ENCODE peak calls at places on chromosome 2, in six cellular contexts. One of them, this sample, is unnamed.

GRCh38 chr2:72896446-72896845 is 9.2 kb downstream of the SPR start:
- DNase-seq in endodermal cell: no peak
- DNase-seq in adrenal gland: no peak
- DNase-seq in stomach: no peak
- DNase-seq in lower leg skin: no peak
- DNase-seq in progenitor cell of endocrine pancreas: no peak
- DNase-seq in this sample: no peak

GRCh38 chr2:65319674-65320041 is 92.0 kb downstream of the ACTR2 start:
- DNase-seq in stomach: no peak
- DNase-seq in endodermal cell: no peak
- DNase-seq in adrenal gland: no peak
- DNase-seq in progenitor cell of endocrine pancreas: no peak
- DNase-seq in lower leg skin: no peak
- DNase-seq in this sample: no peak

GRCh38 chr2:128786800-128787478 is 468.3 kb upstream of the HS6ST1 start:
- DNase-seq in adrenal gland: no peak
- DNase-seq in endodermal cell: peak
- DNase-seq in lower leg skin: peak
- DNase-seq in stomach: no peak
- DNase-seq in progenitor cell of endocrine pancreas: no peak
- DNase-seq in this sample: no peak

GRCh38 chr2:173631123-173631450 is 276.4 kb downstream of the CDCA7 start:
- DNase-seq in lower leg skin: no peak
- DNase-seq in progenitor cell of endocrine pancreas: no peak
- DNase-seq in endodermal cell: no peak
- DNase-seq in stomach: no peak
- DNase-seq in adrenal gland: no peak
- DNase-seq in this sample: no peak

GRCh38 chr2:217610411-217610814 is 392.4 kb downstream of the TNS1 start:
- DNase-seq in adrenal gland: no peak
- DNase-seq in endodermal cell: no peak
- DNase-seq in progenitor cell of endocrine pancreas: no peak
- DNase-seq in lower leg skin: no peak
- DNase-seq in stomach: peak
- DNase-seq in this sample: no peak

GRCh38 chr2:168884990-168885389 is 5.2 kb downstream of the SPC25 start:
- DNase-seq in stomach: no peak
- DNase-seq in lower leg skin: no peak
- DNase-seq in adrenal gland: no peak
- DNase-seq in progenitor cell of endocrine pancreas: no peak
- DNase-seq in endodermal cell: no peak
- DNase-seq in this sample: no peak

GRCh38 chr2:161952722-161953322 is 121.2 kb downstream of the DPP4 start:
- DNase-seq in lower leg skin: no peak
- DNase-seq in adrenal gland: no peak
- DNase-seq in endodermal cell: no peak
- DNase-seq in progenitor cell of endocrine pancreas: no peak
- DNase-seq in stomach: no peak
- DNase-seq in this sample: no peak

GRCh38 chr2:127559454-127559853 is 24.0 kb downstream of the MYO7B start:
- DNase-seq in lower leg skin: no peak
- DNase-seq in progenitor cell of endocrine pancreas: no peak
- DNase-seq in endodermal cell: peak
- DNase-seq in stomach: peak
- DNase-seq in adrenal gland: no peak
- DNase-seq in this sample: no peak

GRCh38 chr2:23422089-23423061 is 37.4 kb downstream of the KLHL29 start:
- DNase-seq in progenitor cell of endocrine pancreas: no peak
- DNase-seq in stomach: no peak
- DNase-seq in endodermal cell: peak
- DNase-seq in adrenal gland: no peak
- DNase-seq in lower leg skin: peak
- DNase-seq in this sample: no peak

GRCh38 chr2:181047829-181048228 is 67.4 kb downstream of the UBE2E3 start:
- DNase-seq in endodermal cell: no peak
- DNase-seq in progenitor cell of endocrine pancreas: no peak
- DNase-seq in adrenal gland: no peak
- DNase-seq in lower leg skin: no peak
- DNase-seq in stomach: no peak
- DNase-seq in this sample: no peak

GRCh38 chr2:98912221-98912851 is 23.7 kb downstream of the CRACDL start:
- DNase-seq in adrenal gland: peak
- DNase-seq in progenitor cell of endocrine pancreas: no peak
- DNase-seq in endodermal cell: peak
- DNase-seq in lower leg skin: no peak
- DNase-seq in stomach: peak
- DNase-seq in this sample: no peak

GRCh38 chr2:62966995-62967394 is 83.6 kb upstream of the OTX1 start:
- DNase-seq in adrenal gland: no peak
- DNase-seq in stomach: no peak
- DNase-seq in progenitor cell of endocrine pancreas: no peak
- DNase-seq in endodermal cell: no peak
- DNase-seq in lower leg skin: no peak
- DNase-seq in this sample: no peak

GRCh38 chr2:86028763-86029381 is 76.8 kb downstream of the POLR1A start:
- DNase-seq in stomach: no peak
- DNase-seq in progenitor cell of endocrine pancreas: no peak
- DNase-seq in endodermal cell: no peak
- DNase-seq in adrenal gland: peak
- DNase-seq in lower leg skin: no peak
- DNase-seq in this sample: peak

GRCh38 chr2:30278419-30278818 is 47.1 kb downstream of the LBH start:
- DNase-seq in lower leg skin: no peak
- DNase-seq in progenitor cell of endocrine pancreas: no peak
- DNase-seq in adrenal gland: no peak
- DNase-seq in endodermal cell: no peak
- DNase-seq in stomach: no peak
- DNase-seq in this sample: no peak

GRCh38 chr2:191938779-191939178 is 91.9 kb upstream of the CAVIN2 start:
- DNase-seq in stomach: no peak
- DNase-seq in endodermal cell: no peak
- DNase-seq in progenitor cell of endocrine pancreas: no peak
- DNase-seq in lower leg skin: no peak
- DNase-seq in adrenal gland: no peak
- DNase-seq in this sample: no peak

GRCh38 chr2:99421469-99421868 is 68.3 kb downstream of the REV1 start:
- DNase-seq in progenitor cell of endocrine pancreas: no peak
- DNase-seq in endodermal cell: no peak
- DNase-seq in lower leg skin: no peak
- DNase-seq in adrenal gland: no peak
- DNase-seq in stomach: no peak
- DNase-seq in this sample: no peak

GRCh38 chr2:124975224-124975623 is 950.1 kb downstream of the CNTNAP5 start:
- DNase-seq in lower leg skin: no peak
- DNase-seq in endodermal cell: peak
- DNase-seq in stomach: no peak
- DNase-seq in adrenal gland: no peak
- DNase-seq in progenitor cell of endocrine pancreas: no peak
- DNase-seq in this sample: no peak

GRCh38 chr2:218733615-218734021 is 23.0 kb downstream of the TTLL4 start:
- DNase-seq in progenitor cell of endocrine pancreas: no peak
- DNase-seq in stomach: peak
- DNase-seq in endodermal cell: no peak
- DNase-seq in lower leg skin: peak
- DNase-seq in adrenal gland: no peak
- DNase-seq in this sample: no peak

GRCh38 chr2:103132536-103133217 is 370.8 kb downstream of the TMEM182 start:
- DNase-seq in lower leg skin: no peak
- DNase-seq in progenitor cell of endocrine pancreas: no peak
- DNase-seq in stomach: no peak
- DNase-seq in adrenal gland: no peak
- DNase-seq in endodermal cell: peak
- DNase-seq in this sample: no peak

GRCh38 chr2:101831351-101831865 is 133.9 kb downstream of the MAP4K4 start:
- DNase-seq in endodermal cell: peak
- DNase-seq in lower leg skin: peak
- DNase-seq in progenitor cell of endocrine pancreas: peak
- DNase-seq in adrenal gland: peak
- DNase-seq in stomach: peak
- DNase-seq in this sample: peak

GRCh38 chr2:43136862-43137261 is 89.5 kb downstream of the ZFP36L2 start:
- DNase-seq in progenitor cell of endocrine pancreas: no peak
- DNase-seq in lower leg skin: no peak
- DNase-seq in adrenal gland: no peak
- DNase-seq in stomach: no peak
- DNase-seq in endodermal cell: peak
- DNase-seq in this sample: no peak

GRCh38 chr2:86790134-86790827 is 432 bp downstream of the CD8A start:
- DNase-seq in progenitor cell of endocrine pancreas: no peak
- DNase-seq in stomach: no peak
- DNase-seq in lower leg skin: no peak
- DNase-seq in endodermal cell: peak
- DNase-seq in adrenal gland: no peak
- DNase-seq in this sample: no peak

GRCh38 chr2:68775272-68775847 is 40.7 kb downstream of the ARHGAP25 start:
- DNase-seq in endodermal cell: no peak
- DNase-seq in adrenal gland: no peak
- DNase-seq in progenitor cell of endocrine pancreas: no peak
- DNase-seq in lower leg skin: no peak
- DNase-seq in stomach: no peak
- DNase-seq in this sample: no peak

GRCh38 chr2:167122389-167122788 is 234.1 kb downstream of the XIRP2 start:
- DNase-seq in progenitor cell of endocrine pancreas: no peak
- DNase-seq in adrenal gland: no peak
- DNase-seq in stomach: no peak
- DNase-seq in endodermal cell: no peak
- DNase-seq in lower leg skin: no peak
- DNase-seq in this sample: no peak

GRCh38 chr2:167126165-167126564 is 237.9 kb downstream of the XIRP2 start:
- DNase-seq in adrenal gland: no peak
- DNase-seq in progenitor cell of endocrine pancreas: no peak
- DNase-seq in stomach: no peak
- DNase-seq in endodermal cell: no peak
- DNase-seq in lower leg skin: no peak
- DNase-seq in this sample: no peak

GRCh38 chr2:167128130-167128529 is 239.8 kb downstream of the XIRP2 start:
- DNase-seq in progenitor cell of endocrine pancreas: no peak
- DNase-seq in adrenal gland: no peak
- DNase-seq in lower leg skin: no peak
- DNase-seq in endodermal cell: no peak
- DNase-seq in stomach: no peak
- DNase-seq in this sample: no peak

GRCh38 chr2:167132066-167132465 is 243.8 kb downstream of the XIRP2 start:
- DNase-seq in adrenal gland: no peak
- DNase-seq in stomach: no peak
- DNase-seq in progenitor cell of endocrine pancreas: no peak
- DNase-seq in endodermal cell: no peak
- DNase-seq in lower leg skin: no peak
- DNase-seq in this sample: peak

GRCh38 chr2:167127135-167127534 is 238.9 kb downstream of the XIRP2 start:
- DNase-seq in adrenal gland: no peak
- DNase-seq in endodermal cell: no peak
- DNase-seq in progenitor cell of endocrine pancreas: no peak
- DNase-seq in lower leg skin: no peak
- DNase-seq in stomach: no peak
- DNase-seq in this sample: no peak
- TF ChIP-seq CTCF in adrenal gland: no peak
- TF ChIP-seq CTCF in endodermal cell: no peak
- TF ChIP-seq CTCF in progenitor cell of endocrine pancreas: no peak
- TF ChIP-seq CTCF in lower leg skin: no peak
- TF ChIP-seq CTCF in stomach: no peak
- TF ChIP-seq CTCF in this sample: no peak

DNA sequence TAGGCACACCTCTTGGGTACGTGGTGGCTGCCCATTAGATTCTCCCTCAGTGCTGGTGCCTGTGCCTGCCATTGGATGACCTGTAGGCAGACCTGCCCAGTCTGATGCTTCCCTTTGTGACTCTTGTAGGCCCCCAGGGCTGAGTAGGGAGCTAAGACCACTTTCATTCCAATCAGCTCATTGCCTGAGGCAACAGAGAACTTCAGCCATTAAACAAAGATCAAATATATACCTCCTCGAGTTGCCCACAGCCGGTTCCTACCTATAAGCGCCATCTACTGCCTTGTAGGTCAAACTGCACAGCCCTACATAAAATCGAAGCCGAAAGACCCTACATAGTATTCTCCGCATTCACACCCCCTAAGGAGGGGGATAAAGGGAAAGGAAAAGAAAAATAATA is 184.6 kb downstream of the ETAA1 start:
- DNase-seq in adrenal gland: no peak
- DNase-seq in progenitor cell of endocrine pancreas: no peak
- DNase-seq in lower leg skin: no peak
- DNase-seq in endodermal cell: peak
- DNase-seq in stomach: no peak
- DNase-seq in this sample: no peak
- TF ChIP-seq CTCF in adrenal gland: no peak
- TF ChIP-seq CTCF in progenitor cell of endocrine pancreas: no peak
- TF ChIP-seq CTCF in lower leg skin: no peak
- TF ChIP-seq CTCF in endodermal cell: peak
- TF ChIP-seq CTCF in stomach: no peak
- TF ChIP-seq CTCF in this sample: no peak

GRCh38 chr2:223383315-223383714 is 218.8 kb downstream of the SCG2 start:
- DNase-seq in adrenal gland: no peak
- DNase-seq in stomach: no peak
- DNase-seq in lower leg skin: no peak
- DNase-seq in progenitor cell of endocrine pancreas: no peak
- DNase-seq in endodermal cell: no peak
- DNase-seq in this sample: no peak

DNA sequence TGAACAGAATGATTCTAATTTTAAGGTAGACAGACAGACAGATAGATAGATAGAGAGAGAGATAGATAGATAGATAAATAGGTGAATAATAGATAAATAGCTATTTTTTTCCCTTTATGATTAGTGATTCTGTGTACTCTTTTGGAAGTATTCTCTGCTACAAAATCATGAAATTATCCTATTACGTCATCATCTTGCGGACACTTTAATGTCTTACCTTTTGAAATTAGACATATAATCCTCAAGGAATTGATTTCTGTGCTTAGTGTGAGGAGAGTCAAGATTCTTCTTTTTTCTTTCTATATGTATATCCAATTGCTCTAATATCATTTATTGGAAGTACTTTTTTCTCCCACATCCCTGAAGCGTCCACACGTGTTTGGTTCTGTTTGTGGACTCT is 215.2 kb downstream of the SCG2 start:
- DNase-seq in adrenal gland: no peak
- DNase-seq in stomach: no peak
- DNase-seq in endodermal cell: no peak
- DNase-seq in progenitor cell of endocrine pancreas: no peak
- DNase-seq in lower leg skin: no peak
- DNase-seq in this sample: no peak
- TF ChIP-seq CTCF in adrenal gland: no peak
- TF ChIP-seq CTCF in stomach: no peak
- TF ChIP-seq CTCF in endodermal cell: no peak
- TF ChIP-seq CTCF in progenitor cell of endocrine pancreas: no peak
- TF ChIP-seq CTCF in lower leg skin: no peak
- TF ChIP-seq CTCF in this sample: no peak

DNA sequence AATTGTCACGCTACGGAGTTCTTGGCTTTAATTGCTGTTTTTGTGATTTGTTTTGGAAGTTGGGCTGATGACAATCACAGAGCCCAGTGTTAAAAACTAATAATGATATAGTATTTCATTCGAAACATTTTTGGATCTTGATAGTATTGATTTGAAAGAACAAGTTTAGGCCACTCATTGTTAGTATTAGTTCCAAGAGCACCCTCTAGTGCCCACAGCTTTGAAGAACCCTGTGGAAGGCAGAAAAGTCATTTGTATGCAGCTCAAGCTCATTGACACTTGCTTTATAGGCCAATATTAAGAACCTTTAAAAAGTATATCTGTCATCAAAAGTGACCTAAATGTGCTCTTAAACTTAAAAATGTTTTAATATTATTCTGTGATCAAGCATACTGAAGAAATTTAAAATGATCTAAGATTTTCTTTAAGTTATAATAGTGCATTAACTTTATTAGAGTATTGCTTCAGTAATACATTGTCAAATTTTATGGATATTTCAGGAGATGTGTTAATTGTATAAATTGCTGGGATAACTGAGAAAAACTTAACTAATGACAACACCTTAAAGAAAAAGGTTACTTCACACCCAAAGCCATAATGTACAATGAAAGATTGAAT is 191.0 kb downstream of the GRB14 start:
- DNase-seq in adrenal gland: peak
- DNase-seq in endodermal cell: peak
- DNase-seq in stomach: no peak
- DNase-seq in progenitor cell of endocrine pancreas: peak
- DNase-seq in lower leg skin: no peak
- DNase-seq in this sample: no peak
- TF ChIP-seq CTCF in adrenal gland: peak
- TF ChIP-seq CTCF in endodermal cell: peak
- TF ChIP-seq CTCF in stomach: peak
- TF ChIP-seq CTCF in progenitor cell of endocrine pancreas: peak
- TF ChIP-seq CTCF in lower leg skin: no peak
- TF ChIP-seq CTCF in this sample: peak

This sample was measured in gastrocnemius medialis.